ENCODE peak calls at places on chromosomes 12 and 14, in nine cellular contexts. P is stimulated activated CD8-positive, alpha-beta memory T cell treated with anti-CD3 and anti-CD28 coated beads, Interleukin-12 subunit alpha, Interleukin-12 subunit beta, amount 100 ng/mL, for 4 hours; D is ACHN; G is GM20000; F is kidney epithelial cell; Z is fibroblast of the aortic adventitia; R is brain microvascular endothelial cell; Q is NAMALWA; M is HEK293T. U is an unnamed sample.

GRCh38 chr12:46718495-46718894 is 107.3 kb downstream of the SLC38A4 start:
- DNase-seq in P (no peak), D (no peak), G (no peak), F (no peak), Z (no peak), R (no peak), Q (no peak), M (no peak), U (no peak)

GRCh38 chr12:110966081-110966760 is 45.8 kb upstream of the MYL2 start:
- DNase-seq in P (no peak), D (no peak), G (no peak), F (no peak), Z (peak; percentile 0), R (no peak), Q (no peak), M (no peak), U (no peak)

GRCh38 chr12:127722651-127723050 is 544.3 kb upstream of the TMEM132C start:
- DNase-seq in P (no peak), D (no peak), G (no peak), F (no peak), Z (no peak), R (no peak), Q (no peak), M (no peak), U (no peak)

GRCh38 chr14:91878274-91878673 is 10.9 kb upstream of the TC2N start:
- DNase-seq in P (no peak), D (no peak), G (no peak), F (no peak), Z (no peak), R (no peak), Q (peak; percentile 25), M (no peak), U (no peak)

GRCh38 chr12:19744760-19745218 is 305.5 kb downstream of the AEBP2 start:
- DNase-seq in P (no peak), D (no peak), G (no peak), F (no peak), Z (peak; percentile 86), R (peak; percentile 32), Q (no peak), M (no peak), U (no peak)

GRCh38 chr14:93068721-93069120 is 47.0 kb downstream of the ITPK1 start:
- DNase-seq in P (no peak), D (no peak), G (no peak), F (no peak), Z (no peak), R (no peak), Q (no peak), M (no peak), U (no peak)

GRCh38 chr14:103155013-103155412 is 31.8 kb downstream of the TNFAIP2 start:
- DNase-seq in P (no peak), D (peak; percentile 81), G (no peak), F (no peak), Z (peak; percentile 69), R (no peak), Q (no peak), M (no peak), U (no peak)

GRCh38 chr14:104256025-104256424 is 117.6 kb downstream of the KIF26A start:
- DNase-seq in P (no peak), D (no peak), G (no peak), F (no peak), Z (no peak), R (no peak), Q (no peak), M (no peak), U (no peak)

GRCh38 chr12:52681551-52682380 is 1.6 kb upstream of the KRT1 start:
- DNase-seq in P (no peak), D (no peak), G (no peak), F (no peak), Z (no peak), R (no peak), Q (no peak), M (no peak), U (no peak)

GRCh38 chr12:48016373-48017020 is 12.2 kb upstream of the COL2A1 start:
- DNase-seq in P (no peak), D (no peak), G (no peak), F (no peak), Z (no peak), R (no peak), Q (no peak), M (no peak), U (no peak)

GRCh38 chr12:41224066-41224465 is 35.9 kb downstream of the PDZRN4 start:
- DNase-seq in P (no peak), D (no peak), G (no peak), F (no peak), Z (no peak), R (no peak), Q (no peak), M (no peak), U (no peak)